ENCODE peak calls at places on chromosome 13, in five cellular contexts. One of them, this sample, is unnamed.
A peak's percentile ranks its signal among the peaks of the same experiment; 100 is the strongest.

GRCh38 chr13:112346173-112346898 is 29.8 kb upstream of the SPACA7 start:
- DNase-seq in cardiac fibroblast: no peak
- DNase-seq in CD8-positive, alpha-beta T cell: no peak
- DNase-seq in osteoblast: no peak
- DNase-seq in spleen: peak; percentile 71
- DNase-seq in this sample: no peak

GRCh38 chr13:29547135-29547534 is 48.4 kb downstream of the SLC7A1 start:
- DNase-seq in cardiac fibroblast: peak; percentile 24
- DNase-seq in CD8-positive, alpha-beta T cell: no peak
- DNase-seq in osteoblast: no peak
- DNase-seq in spleen: no peak
- DNase-seq in this sample: no peak

GRCh38 chr13:99800951-99801350 is 170.6 kb downstream of the ZIC5 start:
- DNase-seq in cardiac fibroblast: no peak
- DNase-seq in CD8-positive, alpha-beta T cell: no peak
- DNase-seq in osteoblast: no peak
- DNase-seq in spleen: no peak
- DNase-seq in this sample: no peak

GRCh38 chr13:27481766-27482165 is 31.4 kb upstream of the MTIF3 start:
- DNase-seq in cardiac fibroblast: peak; percentile 56
- DNase-seq in CD8-positive, alpha-beta T cell: no peak
- DNase-seq in osteoblast: no peak
- DNase-seq in spleen: peak; percentile 80
- DNase-seq in this sample: peak; percentile 68

GRCh38 chr13:110711778-110712070 is 1.8 kb upstream of the ING1 start:
- DNase-seq in cardiac fibroblast: peak; percentile 32
- DNase-seq in CD8-positive, alpha-beta T cell: no peak
- DNase-seq in osteoblast: no peak
- DNase-seq in spleen: peak; percentile 41
- DNase-seq in this sample: no peak

GRCh38 chr13:66520511-66521390 is 709.4 kb downstream of the PCDH9 start:
- DNase-seq in cardiac fibroblast: no peak
- DNase-seq in CD8-positive, alpha-beta T cell: no peak
- DNase-seq in osteoblast: no peak
- DNase-seq in spleen: no peak
- DNase-seq in this sample: no peak

GRCh38 chr13:100666124-100666523 is 8.5 kb downstream of the TMTC4 start:
- DNase-seq in cardiac fibroblast: peak; percentile 14
- DNase-seq in CD8-positive, alpha-beta T cell: no peak
- DNase-seq in osteoblast: no peak
- DNase-seq in spleen: no peak
- DNase-seq in this sample: no peak

GRCh38 chr13:97360610-97361009 is 73.4 kb upstream of the RAP2A start:
- DNase-seq in cardiac fibroblast: no peak
- DNase-seq in CD8-positive, alpha-beta T cell: no peak
- DNase-seq in osteoblast: no peak
- DNase-seq in spleen: no peak
- DNase-seq in this sample: no peak

GRCh38 chr13:44075113-44075512 is 195.4 kb downstream of the LACC1 start:
- DNase-seq in cardiac fibroblast: no peak
- DNase-seq in CD8-positive, alpha-beta T cell: no peak
- DNase-seq in osteoblast: no peak
- DNase-seq in spleen: no peak
- DNase-seq in this sample: no peak

GRCh38 chr13:112686364-112686763 is 3.5 kb upstream of the ATP11A start:
- DNase-seq in cardiac fibroblast: no peak
- DNase-seq in CD8-positive, alpha-beta T cell: no peak
- DNase-seq in osteoblast: peak; percentile 58
- DNase-seq in spleen: no peak
- DNase-seq in this sample: no peak

GRCh38 chr13:74097116-74097515 is 37.1 kb downstream of the KLF12 start:
- DNase-seq in cardiac fibroblast: no peak
- DNase-seq in CD8-positive, alpha-beta T cell: no peak
- DNase-seq in osteoblast: no peak
- DNase-seq in spleen: no peak
- DNase-seq in this sample: no peak

GRCh38 chr13:110298566-110299321 is 8.2 kb downstream of the COL4A1 start:
- DNase-seq in cardiac fibroblast: peak; percentile 61
- DNase-seq in CD8-positive, alpha-beta T cell: no peak
- DNase-seq in osteoblast: no peak
- DNase-seq in spleen: peak; percentile 78
- DNase-seq in this sample: no peak

GRCh38 chr13:22487932-22488331 is 692.8 kb upstream of the SGCG start:
- DNase-seq in cardiac fibroblast: peak; percentile 3
- DNase-seq in CD8-positive, alpha-beta T cell: no peak
- DNase-seq in osteoblast: no peak
- DNase-seq in spleen: no peak
- DNase-seq in this sample: no peak

GRCh38 chr13:87887459-87888123 is 216.4 kb downstream of the SLITRK5 start:
- DNase-seq in cardiac fibroblast: no peak
- DNase-seq in CD8-positive, alpha-beta T cell: no peak
- DNase-seq in osteoblast: no peak
- DNase-seq in spleen: no peak
- DNase-seq in this sample: no peak

GRCh38 chr13:47033216-47033615 is 136.4 kb upstream of the HTR2A start:
- DNase-seq in cardiac fibroblast: peak; percentile 62
- DNase-seq in CD8-positive, alpha-beta T cell: no peak
- DNase-seq in osteoblast: no peak
- DNase-seq in spleen: no peak
- DNase-seq in this sample: no peak

GRCh38 chr13:65595881-65596280 is 1634.3 kb downstream of the PCDH9 start:
- DNase-seq in cardiac fibroblast: peak; percentile 48
- DNase-seq in CD8-positive, alpha-beta T cell: no peak
- DNase-seq in osteoblast: no peak
- DNase-seq in spleen: no peak
- DNase-seq in this sample: no peak

GRCh38 chr13:49314344-49314882 is 66.7 kb downstream of the CDADC1 start:
- DNase-seq in cardiac fibroblast: no peak
- DNase-seq in CD8-positive, alpha-beta T cell: no peak
- DNase-seq in osteoblast: no peak
- DNase-seq in spleen: no peak
- DNase-seq in this sample: no peak

GRCh38 chr13:43545317-43545874 is 241.4 kb downstream of the ENOX1 start:
- DNase-seq in cardiac fibroblast: peak; percentile 81
- DNase-seq in CD8-positive, alpha-beta T cell: no peak
- DNase-seq in osteoblast: no peak
- DNase-seq in spleen: no peak
- DNase-seq in this sample: no peak

GRCh38 chr13:52891685-52892084 is 43.2 kb upstream of the PCDH8 start:
- DNase-seq in cardiac fibroblast: no peak
- DNase-seq in CD8-positive, alpha-beta T cell: no peak
- DNase-seq in osteoblast: no peak
- DNase-seq in spleen: no peak
- DNase-seq in this sample: no peak

GRCh38 chr13:35818577-35819165 is 312.5 kb downstream of the DCLK1 start:
- DNase-seq in cardiac fibroblast: peak; percentile 72
- DNase-seq in CD8-positive, alpha-beta T cell: no peak
- DNase-seq in osteoblast: peak; percentile 62
- DNase-seq in spleen: no peak
- DNase-seq in this sample: no peak

GRCh38 chr13:110317496-110318195 is 10.6 kb downstream of the COL4A2 start:
- DNase-seq in cardiac fibroblast: no peak
- DNase-seq in CD8-positive, alpha-beta T cell: no peak
- DNase-seq in osteoblast: no peak
- DNase-seq in spleen: no peak
- DNase-seq in this sample: no peak

GRCh38 chr13:73171926-73172325 is 113.1 kb downstream of the KLF5 start:
- DNase-seq in cardiac fibroblast: peak; percentile 57
- DNase-seq in CD8-positive, alpha-beta T cell: no peak
- DNase-seq in osteoblast: no peak
- DNase-seq in spleen: no peak
- DNase-seq in this sample: no peak

GRCh38 chr13:80921556-80921955 is 580.6 kb upstream of the SPRY2 start:
- DNase-seq in cardiac fibroblast: peak; percentile 82
- DNase-seq in CD8-positive, alpha-beta T cell: no peak
- DNase-seq in osteoblast: no peak
- DNase-seq in spleen: no peak
- DNase-seq in this sample: no peak

GRCh38 chr13:68927387-68928026 is 1180.1 kb upstream of the ATXN8OS start:
- DNase-seq in cardiac fibroblast: no peak
- DNase-seq in CD8-positive, alpha-beta T cell: no peak
- DNase-seq in osteoblast: no peak
- DNase-seq in spleen: no peak
- DNase-seq in this sample: no peak

GRCh38 chr13:98657506-98658085 is 80.7 kb upstream of the STK24 start:
- DNase-seq in cardiac fibroblast: no peak
- DNase-seq in CD8-positive, alpha-beta T cell: no peak
- DNase-seq in osteoblast: no peak
- DNase-seq in spleen: no peak
- DNase-seq in this sample: no peak

GRCh38 chr13:41562083-41562482 is 104.7 kb downstream of the RGCC start:
- DNase-seq in cardiac fibroblast: peak; percentile 85
- DNase-seq in CD8-positive, alpha-beta T cell: no peak
- DNase-seq in osteoblast: peak; percentile 58
- DNase-seq in spleen: no peak
- DNase-seq in this sample: no peak

GRCh38 chr13:99289674-99290337 is 17.4 kb downstream of the GPR183 start:
- DNase-seq in cardiac fibroblast: no peak
- DNase-seq in CD8-positive, alpha-beta T cell: peak; percentile 45
- DNase-seq in osteoblast: no peak
- DNase-seq in spleen: no peak
- DNase-seq in this sample: no peak

GRCh38 chr13:34340534-34340933 is 522.6 kb downstream of the RFC3 start:
- DNase-seq in cardiac fibroblast: peak; percentile 63
- DNase-seq in CD8-positive, alpha-beta T cell: no peak
- DNase-seq in osteoblast: no peak
- DNase-seq in spleen: no peak
- DNase-seq in this sample: no peak

GRCh38 chr13:84917252-84917878 is 881.9 kb downstream of the SLITRK6 start:
- DNase-seq in cardiac fibroblast: peak; percentile 17
- DNase-seq in CD8-positive, alpha-beta T cell: no peak
- DNase-seq in osteoblast: peak; percentile 50
- DNase-seq in spleen: no peak
- DNase-seq in this sample: no peak

GRCh38 chr13:67366533-67366932 is 136.4 kb upstream of the PCDH9 start:
- DNase-seq in cardiac fibroblast: peak; percentile 66
- DNase-seq in CD8-positive, alpha-beta T cell: no peak
- DNase-seq in osteoblast: no peak
- DNase-seq in spleen: no peak
- DNase-seq in this sample: no peak

GRCh38 chr13:43057653-43058317 is 34.4 kb downstream of the DNAJC15 start:
- DNase-seq in cardiac fibroblast: peak; percentile 71
- DNase-seq in CD8-positive, alpha-beta T cell: peak; percentile 30
- DNase-seq in osteoblast: no peak
- DNase-seq in spleen: no peak
- DNase-seq in this sample: no peak

GRCh38 chr13:70203661-70204229 is 95.5 kb upstream of the KLHL1 start:
- DNase-seq in cardiac fibroblast: peak; percentile 1
- DNase-seq in CD8-positive, alpha-beta T cell: no peak
- DNase-seq in osteoblast: no peak
- DNase-seq in spleen: no peak
- DNase-seq in this sample: no peak

GRCh38 chr13:100274942-100275506 is 186.1 kb downstream of the PCCA start:
- DNase-seq in cardiac fibroblast: no peak
- DNase-seq in CD8-positive, alpha-beta T cell: no peak
- DNase-seq in osteoblast: peak; percentile 36
- DNase-seq in spleen: no peak
- DNase-seq in this sample: no peak

GRCh38 chr13:49026851-49027250 is 51.1 kb downstream of the FNDC3A start:
- DNase-seq in cardiac fibroblast: peak; percentile 47
- DNase-seq in CD8-positive, alpha-beta T cell: no peak
- DNase-seq in osteoblast: no peak
- DNase-seq in spleen: no peak
- DNase-seq in this sample: no peak

GRCh38 chr13:73228546-73228945 is 169.7 kb downstream of the KLF5 start:
- DNase-seq in cardiac fibroblast: peak; percentile 18
- DNase-seq in CD8-positive, alpha-beta T cell: peak; percentile 13
- DNase-seq in osteoblast: peak; percentile 44
- DNase-seq in spleen: no peak
- DNase-seq in this sample: no peak

GRCh38 chr13:95452376-95452775 is 100.1 kb upstream of the CLDN10 start:
- DNase-seq in cardiac fibroblast: no peak
- DNase-seq in CD8-positive, alpha-beta T cell: no peak
- DNase-seq in osteoblast: peak; percentile 35
- DNase-seq in spleen: no peak
- DNase-seq in this sample: no peak

GRCh38 chr13:57601536-57601935 is 30.0 kb upstream of the PCDH17 start:
- DNase-seq in cardiac fibroblast: no peak
- DNase-seq in CD8-positive, alpha-beta T cell: no peak
- DNase-seq in osteoblast: no peak
- DNase-seq in spleen: no peak
- DNase-seq in this sample: no peak
- H3K4me3 ChIP-seq in cardiac fibroblast: no peak overlapping the region
- H3K4me3 ChIP-seq in CD8-positive, alpha-beta T cell: no peak overlapping the region
- H3K4me3 ChIP-seq in osteoblast: no peak overlapping the region
- H3K4me3 ChIP-seq in spleen: no peak overlapping the region
- H3K4me3 ChIP-seq in this sample: no peak overlapping the region

GRCh38 chr13:51452391-51453307 is at the start of gene INTS6:
- DNase-seq in cardiac fibroblast: peak; percentile 100
- DNase-seq in CD8-positive, alpha-beta T cell: peak; percentile 98
- DNase-seq in osteoblast: peak; percentile 100
- DNase-seq in spleen: peak; percentile 100
- DNase-seq in this sample: peak; percentile 100
- H3K4me3 ChIP-seq in cardiac fibroblast: peak within 1 kb of the TSS; percentile 73
- H3K4me3 ChIP-seq in CD8-positive, alpha-beta T cell: peak within 1 kb of the TSS; percentile 83
- H3K4me3 ChIP-seq in osteoblast: peak within 1 kb of the TSS; percentile 87
- H3K4me3 ChIP-seq in spleen: peak within 1 kb of the TSS; percentile 82
- H3K4me3 ChIP-seq in this sample: peak within 1 kb of the TSS; percentile 99

DNA sequence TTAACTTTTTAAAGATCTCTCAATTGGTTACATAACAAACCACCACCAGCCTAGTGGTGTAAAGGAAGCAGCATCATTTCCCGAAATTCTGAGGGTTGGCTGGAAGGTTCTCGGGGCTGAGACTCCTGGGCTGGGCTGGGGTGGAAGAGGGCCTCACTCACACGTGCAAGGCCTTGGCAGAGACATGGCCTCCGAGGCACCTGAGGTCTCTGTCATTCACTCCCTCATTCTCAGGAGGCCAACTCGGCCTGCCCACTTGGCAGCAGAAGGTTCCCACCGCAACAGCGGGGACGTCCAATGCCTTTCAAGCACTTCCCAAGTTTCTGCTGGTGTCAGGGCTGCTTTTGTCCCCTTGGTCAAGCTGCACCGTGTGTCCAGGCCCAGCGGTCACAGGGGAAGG is 18.6 kb upstream of the RASA3 start:
- DNase-seq in cardiac fibroblast: no peak
- DNase-seq in CD8-positive, alpha-beta T cell: no peak
- DNase-seq in osteoblast: peak; percentile 82
- DNase-seq in spleen: no peak
- DNase-seq in this sample: no peak
- H3K4me3 ChIP-seq in cardiac fibroblast: no peak overlapping the region
- H3K4me3 ChIP-seq in CD8-positive, alpha-beta T cell: peak overlapping the region; percentile 37
- H3K4me3 ChIP-seq in osteoblast: no peak overlapping the region
- H3K4me3 ChIP-seq in spleen: no peak overlapping the region
- H3K4me3 ChIP-seq in this sample: no peak overlapping the region

DNA sequence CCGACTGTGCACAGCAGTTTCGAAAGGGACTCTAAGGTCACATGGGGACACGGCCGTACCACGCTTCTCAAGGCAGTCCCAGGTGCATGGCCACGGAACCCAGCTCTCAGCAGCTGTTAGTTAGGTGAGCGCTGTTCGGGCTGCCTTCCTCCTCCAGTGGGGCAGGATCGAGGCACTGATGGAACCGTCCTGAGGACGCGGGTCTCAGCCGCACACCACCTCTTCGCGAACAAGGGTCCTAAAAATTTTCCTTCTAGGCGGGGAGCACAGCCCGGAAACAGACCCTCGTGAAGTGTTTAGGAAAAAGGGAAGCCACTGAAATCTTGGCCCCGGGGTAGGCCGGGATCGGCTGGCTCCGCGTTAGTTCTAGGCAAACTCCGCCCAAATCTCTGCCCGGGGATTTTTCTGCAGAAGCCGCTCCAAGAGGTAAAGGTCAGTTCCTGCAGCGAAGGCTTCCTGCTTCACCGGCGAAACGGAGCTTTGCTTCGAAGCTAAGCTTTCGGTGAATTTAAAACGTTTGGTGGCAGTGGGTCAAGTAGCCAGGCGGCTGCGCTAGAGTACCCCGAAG is 752 bp downstream of the GJB2 start:
- DNase-seq in cardiac fibroblast: no peak
- DNase-seq in CD8-positive, alpha-beta T cell: no peak
- DNase-seq in osteoblast: peak; percentile 85
- DNase-seq in spleen: no peak
- DNase-seq in this sample: no peak
- H3K4me3 ChIP-seq in cardiac fibroblast: peak overlapping the region; percentile 22
- H3K4me3 ChIP-seq in CD8-positive, alpha-beta T cell: peak overlapping the region; percentile 41
- H3K4me3 ChIP-seq in osteoblast: peak overlapping the region; percentile 61
- H3K4me3 ChIP-seq in spleen: peak overlapping the region; percentile 48
- H3K4me3 ChIP-seq in this sample: peak overlapping the region; percentile 35